ENCODE peak calls at places on chromosome 10, in nine cellular contexts. H is PC-9, W is HCT116, B is WERI-Rb-1, C is left ventricle myocardium inferior, O is tibial artery, A is uterus, Y is pancreas, J is right cardiac atrium. M is an unnamed sample.

GRCh38 chr10:52752801-52753437 is 19.7 kb downstream of the MBL2 start:
- DNase-seq in H (no peak), W (no peak), B (no peak), C (no peak), O (no peak), A (no peak), Y (no peak), J (no peak), M (no peak)

GRCh38 chr10:4678023-4678950 is 147.7 kb upstream of the AKR1E2 start:
- DNase-seq in H (peak), W (no peak), B (no peak), C (no peak), O (no peak), A (no peak), Y (no peak), J (no peak), M (peak)

GRCh38 chr10:82267465-82267864 is 392.5 kb downstream of the NRG3 start:
- DNase-seq in H (no peak), W (no peak), B (no peak), C (no peak), O (no peak), A (no peak), Y (no peak), J (no peak), M (no peak)

GRCh38 chr10:31034041-31034918 is 2.6 kb upstream of the ZNF438 start:
- DNase-seq in H (peak), W (no peak), B (no peak), C (no peak), O (no peak), A (no peak), Y (no peak), J (no peak), M (peak)

GRCh38 chr10:132412316-132413192 is 15.6 kb downstream of the PWWP2B start:
- DNase-seq in H (no peak), W (no peak), B (peak), C (no peak), O (no peak), A (no peak), Y (no peak), J (peak), M (no peak)

GRCh38 chr10:127614484-127614883 is 65.4 kb downstream of the NPS start:
- DNase-seq in H (no peak), W (no peak), B (peak), C (no peak), O (no peak), A (no peak), Y (no peak), J (no peak), M (no peak)

GRCh38 chr10:31590023-31590800 is 271.2 kb downstream of the ZEB1 start:
- DNase-seq in H (no peak), W (no peak), B (no peak), C (no peak), O (no peak), A (no peak), Y (no peak), J (no peak), M (no peak)

GRCh38 chr10:117178190-117178589 is 19.1 kb upstream of the KCNK18 start:
- DNase-seq in H (no peak), W (no peak), B (no peak), C (no peak), O (no peak), A (no peak), Y (no peak), J (no peak), M (no peak)

GRCh38 chr10:30589441-30589840 is 40.1 kb downstream of the LYZL2 start:
- DNase-seq in H (no peak), W (no peak), B (no peak), C (peak), O (peak), A (no peak), Y (no peak), J (peak), M (no peak)

GRCh38 chr10:128484041-128484440 is 357.8 kb upstream of the MKI67 start:
- DNase-seq in H (no peak), W (no peak), B (no peak), C (no peak), O (no peak), A (no peak), Y (no peak), J (no peak), M (no peak)

GRCh38 chr10:90930971-90931841 is 10.3 kb upstream of the ANKRD1 start:
- DNase-seq in H (peak), W (no peak), B (no peak), C (peak), O (peak), A (peak), Y (no peak), J (peak), M (no peak)

GRCh38 chr10:25869067-25869591 is 64.9 kb upstream of the MYO3A start:
- DNase-seq in H (no peak), W (no peak), B (no peak), C (no peak), O (no peak), A (no peak), Y (no peak), J (no peak), M (no peak)

GRCh38 chr10:1212571-1213141 is 156.5 kb downstream of the WDR37 start:
- DNase-seq in H (no peak), W (no peak), B (no peak), C (no peak), O (no peak), A (no peak), Y (no peak), J (no peak), M (no peak)

GRCh38 chr10:62384447-62385081 is 10.4 kb downstream of the ZNF365 start:
- DNase-seq in H (peak), W (peak), B (no peak), C (no peak), O (no peak), A (no peak), Y (no peak), J (no peak), M (no peak)
- H3K27ac ChIP-seq in H (peak), W (no peak), B (no peak), C (no peak), O (no peak), A (no peak), Y (no peak), J (no peak), M (peak)

DNA sequence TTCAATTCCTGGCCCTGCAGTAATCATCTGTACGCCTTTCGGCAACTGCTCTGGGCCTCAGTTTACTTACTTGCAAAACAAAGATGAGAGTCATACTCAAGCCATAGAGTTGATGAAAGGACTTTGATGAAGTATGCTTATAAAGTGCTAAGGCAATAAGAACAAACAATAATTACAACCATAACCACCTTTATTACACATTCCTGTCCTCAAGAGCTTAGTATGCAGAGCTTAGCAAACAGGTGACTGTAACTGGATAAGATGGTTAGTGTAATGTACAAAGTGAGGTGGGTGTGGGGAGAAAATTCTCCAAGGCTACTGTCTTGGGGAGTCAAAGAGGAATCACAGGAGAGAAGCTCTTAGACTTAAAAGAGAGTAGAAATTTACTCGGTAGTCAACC is 116.9 kb upstream of the AFAP1L2 start:
- DNase-seq in H (no peak), W (no peak), B (no peak), C (no peak), O (no peak), A (no peak), Y (no peak), J (no peak), M (no peak)
- H3K27ac ChIP-seq in H (no peak), W (no peak), B (no peak), C (peak), O (no peak), A (peak), Y (no peak), J (no peak), M (peak)

GRCh38 chr10:70505908-70506307 is 27.3 kb downstream of the PALD1 start:
- DNase-seq in H (no peak), W (no peak), B (no peak), C (no peak), O (no peak), A (no peak), Y (no peak), J (no peak), M (no peak)
- H3K27ac ChIP-seq in H (no peak), W (no peak), B (no peak), C (no peak), O (no peak), A (no peak), Y (no peak), J (no peak), M (no peak)

DNA sequence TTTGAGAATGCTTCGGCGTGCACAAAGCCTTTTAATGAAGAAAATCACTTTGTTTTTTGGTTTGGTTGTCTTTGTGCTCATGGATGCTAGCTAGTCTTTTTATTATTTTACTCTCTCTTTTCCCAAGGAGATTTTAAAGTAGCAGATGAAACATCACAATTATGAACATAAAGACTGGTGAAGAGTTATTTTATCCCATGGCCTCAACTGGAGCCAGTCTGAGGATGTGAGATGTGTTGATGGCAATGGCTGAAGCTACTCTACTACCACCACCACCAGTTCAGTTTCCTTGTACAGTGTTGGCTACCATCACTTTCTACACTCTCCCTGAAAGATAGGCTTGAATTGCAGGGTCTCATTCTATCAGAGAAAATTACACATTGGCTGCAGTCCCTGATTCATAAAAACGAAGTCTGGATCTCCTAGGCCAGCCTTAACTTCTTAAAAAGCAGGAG is 494 bp upstream of the HERC4 start:
- DNase-seq in H (no peak), W (no peak), B (no peak), C (no peak), O (no peak), A (no peak), Y (no peak), J (no peak), M (no peak)
- H3K27ac ChIP-seq in H (no peak), W (peak), B (peak), C (peak), O (peak), A (peak), Y (peak), J (no peak), M (peak)

M was measured in epithelial cell of prostate.